ENCODE peak calls at places on chromosomes 2 and 18, in eight cellular contexts. F is pancreas, O is breast epithelium, L is LNCaP clone FGC, M is stomach, X is sigmoid colon, C is AG09309, K is cardiac muscle cell. B is an unnamed sample.

GRCh38 chr2:228600265-228600664 is 418.8 kb upstream of the SPHKAP start:
- DNase-seq in F (no peak), O (no peak), L (no peak), M (no peak), X (no peak), C (peak; percentile 78), K (no peak), B (peak; percentile 3)

GRCh38 chr2:203600286-203600685 is 65.2 kb upstream of the RAPH1 start:
- DNase-seq in F (no peak), O (no peak), L (no peak), M (no peak), X (no peak), C (no peak), K (no peak), B (no peak)

GRCh38 chr2:221780281-221780688 is 208.2 kb upstream of the EPHA4 start:
- DNase-seq in F (no peak), O (no peak), L (no peak), M (no peak), X (no peak), C (no peak), K (no peak), B (peak; percentile 20)

GRCh38 chr2:60002158-60002867 is 551.1 kb downstream of the BCL11A start:
- DNase-seq in F (no peak), O (no peak), L (no peak), M (no peak), X (no peak), C (no peak), K (peak; percentile 11), B (no peak)

GRCh38 chr18:13126966-13127598 is 91.5 kb upstream of the LDLRAD4 start:
- DNase-seq in F (no peak), O (no peak), L (peak; percentile 84), M (no peak), X (no peak), C (no peak), K (no peak), B (no peak)

GRCh38 chr2:222610746-222611145 is 45.1 kb downstream of the FARSB start:
- DNase-seq in F (no peak), O (no peak), L (no peak), M (no peak), X (no peak), C (no peak), K (peak; percentile 35), B (no peak)

GRCh38 chr2:239278361-239278760 is 122.5 kb downstream of the HDAC4 start:
- DNase-seq in F (no peak), O (no peak), L (no peak), M (no peak), X (no peak), C (no peak), K (no peak), B (no peak)

GRCh38 chr2:197293252-197294007 is 17.1 kb downstream of the ANKRD44 start:
- DNase-seq in F (no peak), O (no peak), L (no peak), M (no peak), X (no peak), C (no peak), K (no peak), B (no peak)

GRCh38 chr2:241788572-241788971 is 11.9 kb downstream of the GAL3ST2 start:
- DNase-seq in F (no peak), O (peak; percentile 8), L (no peak), M (no peak), X (no peak), C (no peak), K (no peak), B (no peak)

GRCh38 chr18:76859474-76860339 is 37.4 kb downstream of the ZNF236 start:
- DNase-seq in F (no peak), O (no peak), L (no peak), M (no peak), X (no peak), C (no peak), K (no peak), B (no peak)

GRCh38 chr2:72010647-72011355 is 136.9 kb downstream of the CYP26B1 start:
- DNase-seq in F (no peak), O (no peak), L (no peak), M (no peak), X (no peak), C (no peak), K (no peak), B (no peak)

DNA sequence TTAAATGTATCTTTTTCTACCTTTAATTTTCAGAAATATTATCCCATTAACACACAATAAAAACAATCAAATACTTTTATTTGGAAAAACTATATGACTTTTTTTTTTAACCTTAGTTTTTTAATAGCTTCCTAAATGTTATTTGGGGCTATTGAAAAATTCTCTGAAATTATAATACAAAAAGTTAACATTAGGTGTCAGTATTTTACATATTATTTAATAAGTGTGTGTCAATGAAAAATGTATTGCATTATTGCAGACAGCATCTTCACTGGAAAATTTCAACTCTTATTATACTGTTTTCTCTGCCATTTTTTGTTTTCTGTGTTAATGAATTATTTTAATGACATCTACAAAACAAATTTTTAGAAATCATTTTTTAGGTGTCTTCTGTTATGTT is 51.1 kb upstream of the ARHGAP15 start:
- DNase-seq in F (no peak), O (no peak), L (no peak), M (no peak), X (no peak), C (no peak), K (no peak), B (no peak)
- TF ChIP-seq CTCF in F (no peak), O (no peak), L (no peak), M (no peak), X (no peak), C (no peak), K (no peak), B (no peak)

GRCh38 chr2:8525236-8525581 is 156.6 kb upstream of the ID2 start:
- DNase-seq in F (no peak), O (no peak), L (no peak), M (no peak), X (no peak), C (no peak), K (no peak), B (no peak)

GRCh38 chr2:8525582-8526402 is 156.1 kb upstream of the ID2 start:
- DNase-seq in F (peak; percentile 86), O (peak; percentile 85), L (peak; percentile 52), M (peak; percentile 93), X (peak; percentile 88), C (no peak), K (peak; percentile 85), B (peak; percentile 15)

GRCh38 chr2:8527031-8527430 is 154.8 kb upstream of the ID2 start:
- DNase-seq in F (no peak), O (no peak), L (no peak), M (no peak), X (no peak), C (no peak), K (no peak), B (no peak)

GRCh38 chr2:8527676-8528075 is 154.2 kb upstream of the ID2 start:
- DNase-seq in F (no peak), O (no peak), L (no peak), M (no peak), X (no peak), C (no peak), K (no peak), B (no peak)

GRCh38 chr2:8526403-8526696 is 155.5 kb upstream of the ID2 start:
- DNase-seq in F (no peak), O (no peak), L (no peak), M (no peak), X (no peak), C (no peak), K (no peak), B (no peak)
- H3K4me3 ChIP-seq in F (no peak overlapping the region), O (no peak overlapping the region), L (no peak overlapping the region), M (peak overlapping the region; percentile 8), X (no peak overlapping the region), C (no peak overlapping the region), K (no peak overlapping the region), B (no peak overlapping the region)

GRCh38 chr2:78994789-78995188 is 30.7 kb upstream of the REG3G start:
- DNase-seq in F (no peak), O (no peak), L (no peak), M (no peak), X (no peak), C (no peak), K (no peak), B (no peak)

GRCh38 chr2:79001285-79001684 is 24.2 kb upstream of the REG3G start:
- DNase-seq in F (peak; percentile 56), O (no peak), L (no peak), M (no peak), X (no peak), C (no peak), K (no peak), B (no peak)

GRCh38 chr2:78993518-78994148 is 31.9 kb upstream of the REG3G start:
- DNase-seq in F (no peak), O (no peak), L (no peak), M (no peak), X (no peak), C (no peak), K (no peak), B (no peak)

GRCh38 chr2:79000008-79000576 is 25.4 kb upstream of the REG3G start:
- DNase-seq in F (peak; percentile 5), O (no peak), L (no peak), M (no peak), X (no peak), C (no peak), K (no peak), B (no peak)

GRCh38 chr2:78999410-78999809 is 26.1 kb upstream of the REG3G start:
- DNase-seq in F (no peak), O (no peak), L (no peak), M (no peak), X (no peak), C (no peak), K (peak; percentile 34), B (no peak)
- TF ChIP-seq CTCF in F (peak; percentile 28), O (no peak), L (peak; percentile 36), M (no peak), X (peak; percentile 36), C (no peak), K (peak; percentile 32), B (peak; percentile 26)

DNA sequence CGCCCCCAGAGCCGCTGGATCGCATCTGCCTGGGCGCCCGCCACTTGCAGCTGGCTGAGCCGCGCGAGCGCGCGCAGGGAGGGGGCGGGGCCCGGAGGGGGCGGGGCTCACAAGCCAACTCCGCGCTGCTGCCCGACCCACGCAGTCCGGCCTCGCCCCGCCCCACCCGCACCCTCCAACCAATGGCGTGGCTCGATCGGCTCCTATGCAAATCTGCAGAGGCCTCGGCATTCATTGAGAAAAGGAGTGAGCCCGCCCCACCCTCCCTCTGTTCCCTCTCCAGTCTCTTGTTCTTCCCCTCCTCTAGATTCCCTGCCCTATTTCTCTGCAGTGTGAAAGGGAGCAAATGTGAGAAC is at the start of gene ALK:
- DNase-seq in F (peak; percentile 88), O (peak; percentile 90), L (peak; percentile 67), M (peak; percentile 87), X (peak; percentile 90), C (peak; percentile 34), K (peak; percentile 97), B (peak; percentile 58)
- H3K4me3 ChIP-seq in F (peak within 1 kb of the TSS; percentile 47), O (peak within 1 kb of the TSS; percentile 66), L (no peak within 1 kb of the TSS), M (peak within 1 kb of the TSS; percentile 51), X (peak within 1 kb of the TSS; percentile 47), C (peak within 1 kb of the TSS; percentile 24), K (peak within 1 kb of the TSS; percentile 32), B (peak within 1 kb of the TSS; percentile 30)